ENCODE peak calls at places on chromosomes 12 and 14, in nine cellular contexts. One of them, this sample, is unnamed.

GRCh38 chr14:24665440-24665991 is 31.5 kb upstream of the GZMB start:
- DNase-seq in NCI-H345: no peak
- DNase-seq in KBM-7: no peak
- DNase-seq in fibroblast of the aortic adventitia: no peak
- DNase-seq in H9: no peak
- DNase-seq in breast epithelium: no peak
- DNase-seq in stimulated activated CD4-positive, alpha-beta T cell treated with anti-CD3 and anti-CD28 coated beads, Interleukin-12 subunit alpha, Interleukin-12 subunit beta, amount 100 ng/mL, for 48 hours: peak
- DNase-seq in activated CD4-positive, alpha-beta T cell treated with anti-CD3 and anti-CD28 coated beads, Interleukin-2, amount 50 U/mL, for 1 hour: no peak
- DNase-seq in C1 segment of cervical spinal cord: no peak
- DNase-seq in this sample: no peak

GRCh38 chr14:60670994-60671393 is 21.7 kb upstream of the SIX1 start:
- DNase-seq in fibroblast of the aortic adventitia: no peak
- DNase-seq in breast epithelium: no peak
- DNase-seq in H9: no peak
- DNase-seq in NCI-H345: no peak
- DNase-seq in KBM-7: no peak
- DNase-seq in C1 segment of cervical spinal cord: no peak
- DNase-seq in stimulated activated CD4-positive, alpha-beta T cell treated with anti-CD3 and anti-CD28 coated beads, Interleukin-12 subunit alpha, Interleukin-12 subunit beta, amount 100 ng/mL, for 48 hours: no peak
- DNase-seq in activated CD4-positive, alpha-beta T cell treated with anti-CD3 and anti-CD28 coated beads, Interleukin-2, amount 50 U/mL, for 1 hour: no peak
- DNase-seq in this sample: no peak

GRCh38 chr14:104149617-104150141 is 11.3 kb downstream of the KIF26A start:
- DNase-seq in H9: peak
- DNase-seq in C1 segment of cervical spinal cord: no peak
- DNase-seq in KBM-7: peak
- DNase-seq in NCI-H345: no peak
- DNase-seq in breast epithelium: no peak
- DNase-seq in stimulated activated CD4-positive, alpha-beta T cell treated with anti-CD3 and anti-CD28 coated beads, Interleukin-12 subunit alpha, Interleukin-12 subunit beta, amount 100 ng/mL, for 48 hours: no peak
- DNase-seq in fibroblast of the aortic adventitia: no peak
- DNase-seq in activated CD4-positive, alpha-beta T cell treated with anti-CD3 and anti-CD28 coated beads, Interleukin-2, amount 50 U/mL, for 1 hour: no peak
- DNase-seq in this sample: no peak

GRCh38 chr12:71686658-71687025 is 760 bp downstream of the TMEM19 start:
- DNase-seq in C1 segment of cervical spinal cord: no peak
- DNase-seq in NCI-H345: no peak
- DNase-seq in KBM-7: no peak
- DNase-seq in activated CD4-positive, alpha-beta T cell treated with anti-CD3 and anti-CD28 coated beads, Interleukin-2, amount 50 U/mL, for 1 hour: no peak
- DNase-seq in stimulated activated CD4-positive, alpha-beta T cell treated with anti-CD3 and anti-CD28 coated beads, Interleukin-12 subunit alpha, Interleukin-12 subunit beta, amount 100 ng/mL, for 48 hours: no peak
- DNase-seq in fibroblast of the aortic adventitia: no peak
- DNase-seq in H9: no peak
- DNase-seq in breast epithelium: no peak
- DNase-seq in this sample: no peak

GRCh38 chr14:64550539-64551333 is 975 bp downstream of the PPP1R36 start:
- DNase-seq in H9: no peak
- DNase-seq in activated CD4-positive, alpha-beta T cell treated with anti-CD3 and anti-CD28 coated beads, Interleukin-2, amount 50 U/mL, for 1 hour: no peak
- DNase-seq in KBM-7: no peak
- DNase-seq in fibroblast of the aortic adventitia: no peak
- DNase-seq in NCI-H345: no peak
- DNase-seq in breast epithelium: no peak
- DNase-seq in stimulated activated CD4-positive, alpha-beta T cell treated with anti-CD3 and anti-CD28 coated beads, Interleukin-12 subunit alpha, Interleukin-12 subunit beta, amount 100 ng/mL, for 48 hours: no peak
- DNase-seq in C1 segment of cervical spinal cord: no peak
- DNase-seq in this sample: peak

GRCh38 chr12:50256761-50257160 is 26.6 kb downstream of the LIMA1 start:
- DNase-seq in fibroblast of the aortic adventitia: no peak
- DNase-seq in stimulated activated CD4-positive, alpha-beta T cell treated with anti-CD3 and anti-CD28 coated beads, Interleukin-12 subunit alpha, Interleukin-12 subunit beta, amount 100 ng/mL, for 48 hours: no peak
- DNase-seq in activated CD4-positive, alpha-beta T cell treated with anti-CD3 and anti-CD28 coated beads, Interleukin-2, amount 50 U/mL, for 1 hour: no peak
- DNase-seq in KBM-7: no peak
- DNase-seq in NCI-H345: no peak
- DNase-seq in C1 segment of cervical spinal cord: no peak
- DNase-seq in breast epithelium: no peak
- DNase-seq in H9: no peak
- DNase-seq in this sample: no peak

GRCh38 chr12:132646850-132647249 is 28.3 kb downstream of the P2RX2 start:
- DNase-seq in breast epithelium: no peak
- DNase-seq in stimulated activated CD4-positive, alpha-beta T cell treated with anti-CD3 and anti-CD28 coated beads, Interleukin-12 subunit alpha, Interleukin-12 subunit beta, amount 100 ng/mL, for 48 hours: no peak
- DNase-seq in fibroblast of the aortic adventitia: no peak
- DNase-seq in KBM-7: no peak
- DNase-seq in C1 segment of cervical spinal cord: no peak
- DNase-seq in activated CD4-positive, alpha-beta T cell treated with anti-CD3 and anti-CD28 coated beads, Interleukin-2, amount 50 U/mL, for 1 hour: no peak
- DNase-seq in NCI-H345: no peak
- DNase-seq in H9: no peak
- DNase-seq in this sample: no peak

GRCh38 chr12:71449373-71450070 is 9.9 kb downstream of the LGR5 start:
- DNase-seq in breast epithelium: no peak
- DNase-seq in NCI-H345: no peak
- DNase-seq in C1 segment of cervical spinal cord: no peak
- DNase-seq in fibroblast of the aortic adventitia: no peak
- DNase-seq in KBM-7: peak
- DNase-seq in H9: no peak
- DNase-seq in stimulated activated CD4-positive, alpha-beta T cell treated with anti-CD3 and anti-CD28 coated beads, Interleukin-12 subunit alpha, Interleukin-12 subunit beta, amount 100 ng/mL, for 48 hours: no peak
- DNase-seq in activated CD4-positive, alpha-beta T cell treated with anti-CD3 and anti-CD28 coated beads, Interleukin-2, amount 50 U/mL, for 1 hour: no peak
- DNase-seq in this sample: no peak

GRCh38 chr14:101496779-101497420 is 64.4 kb upstream of the DIO3 start:
- DNase-seq in stimulated activated CD4-positive, alpha-beta T cell treated with anti-CD3 and anti-CD28 coated beads, Interleukin-12 subunit alpha, Interleukin-12 subunit beta, amount 100 ng/mL, for 48 hours: no peak
- DNase-seq in activated CD4-positive, alpha-beta T cell treated with anti-CD3 and anti-CD28 coated beads, Interleukin-2, amount 50 U/mL, for 1 hour: no peak
- DNase-seq in KBM-7: no peak
- DNase-seq in breast epithelium: no peak
- DNase-seq in NCI-H345: no peak
- DNase-seq in fibroblast of the aortic adventitia: no peak
- DNase-seq in C1 segment of cervical spinal cord: no peak
- DNase-seq in H9: peak
- DNase-seq in this sample: no peak